ENCODE peak calls at places on chromosomes 4 and X, in eight cellular contexts. Z is stimulated activated CD4-positive, alpha-beta T cell treated with anti-CD3 and anti-CD28 coated beads, Interleukin-15, amount 100 ng/mL, for 1 hour; Q is HEK293T; V is cardiac fibroblast; H is iris pigment epithelial cell; N is H4; W is hippocampal formation; E is NCI-H1436. J is an unnamed sample.

GRCh38 chrX:103919336-103919682 is 43.1 kb upstream of the TMSB15B start:
- DNase-seq in E (peak; percentile 57), H (peak; percentile 55), Q (peak; percentile 58), V (peak; percentile 44), N (peak; percentile 54), Z (peak; percentile 4), W (peak; percentile 7), J (peak; percentile 51)

GRCh38 chr4:154740462-154740861 is 3.3 kb upstream of the LRAT start:
- DNase-seq in E (no peak), Z (no peak), V (no peak), W (no peak), H (no peak), Q (no peak), N (no peak), J (no peak)

GRCh38 chr4:156781852-156782251 is 189.7 kb downstream of the PDGFC start:
- DNase-seq in W (no peak), N (no peak), V (no peak), Z (no peak), Q (no peak), E (no peak), H (peak; percentile 47), J (peak; percentile 40)

GRCh38 chr4:25861422-25861926 is 1.3 kb downstream of the SEL1L3 start:
- DNase-seq in V (peak; percentile 64), N (peak; percentile 51), Q (no peak), H (peak; percentile 60), W (no peak), E (no peak), Z (no peak), J (peak; percentile 47)

GRCh38 chr4:76585897-76586360 is 150.9 kb downstream of the SHROOM3 start:
- DNase-seq in Z (no peak), H (peak; percentile 68), Q (peak; percentile 65), V (peak; percentile 42), E (peak; percentile 73), W (no peak), N (no peak), J (no peak)

GRCh38 chrX:153900806-153901752 is 3.4 kb upstream of the AVPR2 start:
- DNase-seq in W (no peak), N (peak; percentile 86), E (peak; percentile 72), Q (peak; percentile 37), Z (no peak), V (peak; percentile 89), H (peak; percentile 90), J (peak; percentile 87)

GRCh38 chr4:112296949-112297483 is at the start of gene ALPK1:
- DNase-seq in N (peak; percentile 90), Z (no peak), V (peak; percentile 95), W (peak; percentile 27), Q (peak; percentile 71), H (peak; percentile 95), E (no peak), J (peak; percentile 94)

GRCh38 chr4:122917731-122918130 is 4.7 kb downstream of the NUDT6 start:
- DNase-seq in W (no peak), H (peak; percentile 45), V (peak; percentile 50), N (peak; percentile 77), Z (no peak), E (no peak), Q (no peak), J (peak; percentile 28)

J was measured in IMR-90.